ENCODE peak calls at places on chromosomes 2 and 18, in four cellular contexts. E, N, P and F are unnamed samples. For H3K27me3, the result is how much of the 10 kb centered on the place peaks cover.

GRCh38 chr2:14517731-14518130 is 114.8 kb upstream of the LRATD1 start:
- DNase-seq in E (no peak), N (no peak), P (no peak), F (no peak)

GRCh38 chr2:166803314-166803986 is 84.8 kb upstream of the XIRP2 start:
- DNase-seq in E (no peak), N (no peak), P (no peak), F (peak)

GRCh38 chr18:39555511-39555910 is 1989.9 kb upstream of the CELF4 start:
- DNase-seq in E (no peak), N (no peak), P (no peak), F (no peak)

GRCh38 chr2:6447209-6447608 is 418.5 kb downstream of the CMPK2 start:
- DNase-seq in E (no peak), N (no peak), P (no peak), F (no peak)

GRCh38 chr2:39523308-39524044 is 86.4 kb upstream of the MAP4K3 start:
- DNase-seq in E (no peak), N (no peak), P (no peak), F (no peak)

GRCh38 chr2:169709335-169709734 is 15.1 kb downstream of the PHOSPHO2 start:
- DNase-seq in E (no peak), N (no peak), P (no peak), F (no peak)

GRCh38 chr2:227366861-227367800 is 12.0 kb downstream of the TM4SF20 start:
- DNase-seq in E (no peak), N (no peak), P (no peak), F (no peak)

GRCh38 chr2:199940373-199940772 is 14.9 kb downstream of the TYW5 start:
- DNase-seq in E (no peak), N (no peak), P (no peak), F (no peak)

GRCh38 chr2:128557841-128558241 is 239.2 kb upstream of the HS6ST1 start:
- DNase-seq in E (no peak), N (no peak), P (no peak), F (no peak)

GRCh38 chr2:165533331-165533730 is 63.8 kb downstream of the CSRNP3 start:
- DNase-seq in E (no peak), N (no peak), P (no peak), F (no peak)

GRCh38 chr18:41311571-41312240 is 643.3 kb upstream of the PIK3C3 start:
- DNase-seq in E (no peak), N (no peak), P (no peak), F (no peak)

GRCh38 chr18:40208951-40209350 is 1746.1 kb upstream of the PIK3C3 start:
- DNase-seq in E (no peak), N (no peak), P (no peak), F (no peak)

GRCh38 chr2:62192811-62193210 is 3.1 kb upstream of the B3GNT2 start:
- DNase-seq in E (no peak), N (no peak), P (no peak), F (peak)

GRCh38 chr2:168482952-168483831 is 27.1 kb downstream of the CERS6 start:
- DNase-seq in E (no peak), N (no peak), P (no peak), F (no peak)

GRCh38 chr2:227038550-227039189 is 125.3 kb downstream of the COL4A4 start:
- DNase-seq in E (no peak), N (no peak), P (no peak), F (peak)

GRCh38 chr2:241598487-241598886 is 38.5 kb downstream of the THAP4 start:
- DNase-seq in E (no peak), N (no peak), P (no peak), F (peak)

GRCh38 chr18:58768293-58768974 is 96.2 kb upstream of the ZNF532 start:
- DNase-seq in E (peak), N (peak), P (no peak), F (peak)
- H3K4me3 ChIP-seq in E (peak), N (peak), P (no peak), F (no peak)

DNA sequence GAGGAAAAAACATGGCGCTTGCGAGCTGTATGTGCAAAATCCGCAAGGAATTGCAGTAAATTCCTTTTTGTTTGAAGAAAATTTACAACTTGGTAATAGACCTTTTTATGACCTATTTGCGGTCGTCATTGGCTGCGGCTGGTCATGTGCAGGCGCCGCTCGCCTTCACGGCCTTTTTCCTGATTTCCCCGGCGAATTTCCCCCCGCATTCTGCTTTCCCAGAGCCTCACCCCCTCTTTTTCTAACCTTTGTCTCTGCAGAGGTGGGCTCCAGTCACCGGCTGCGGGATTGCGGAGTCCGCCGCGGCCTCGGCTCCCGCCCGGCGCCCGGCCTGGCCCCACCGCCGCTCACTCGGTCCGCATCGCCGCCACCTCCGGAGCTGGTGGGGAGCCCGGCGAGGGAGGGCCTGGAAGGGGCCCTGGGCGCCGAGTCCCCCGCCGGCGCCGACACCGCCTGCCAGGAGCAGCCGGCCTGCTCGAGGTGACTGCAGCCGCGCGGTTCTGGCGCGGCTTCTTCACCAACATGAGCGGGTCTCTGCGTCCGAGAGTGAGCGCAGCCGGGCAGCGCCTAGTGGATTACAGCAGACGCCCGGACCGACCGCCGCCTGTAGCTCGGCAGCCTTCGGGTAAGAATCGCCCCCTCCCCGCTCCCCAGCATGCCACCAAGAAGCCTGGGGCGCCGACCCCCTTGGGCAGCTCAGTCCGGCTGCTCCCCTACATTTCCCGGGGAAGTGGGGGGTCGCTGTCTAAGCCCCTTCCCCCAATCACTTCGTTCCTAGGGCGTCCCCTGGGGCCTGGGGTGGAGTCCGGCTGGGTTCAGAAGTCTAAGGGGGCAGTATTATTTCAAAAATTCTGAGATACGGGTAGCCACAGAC is 7.1 kb downstream of the HOXD8 start:
- DNase-seq in E (peak), N (no peak), P (no peak), F (no peak)
- H3K27me3 ChIP-seq in E (under half), N (half or more), P (under half), F (under half)

GRCh38 chr18:64276736-64277135 is 127.8 kb upstream of the LINC00305 start:
- DNase-seq in E (no peak), N (no peak), P (no peak), F (no peak)

GRCh38 chr18:64273724-64274123 is 124.8 kb upstream of the LINC00305 start:
- DNase-seq in E (no peak), N (no peak), P (no peak), F (no peak)

GRCh38 chr18:64271975-64272659 is 123.2 kb upstream of the LINC00305 start:
- DNase-seq in E (no peak), N (no peak), P (no peak), F (no peak)

GRCh38 chr18:64275593-64276309 is 126.9 kb upstream of the LINC00305 start:
- DNase-seq in E (no peak), N (no peak), P (no peak), F (no peak)

DNA sequence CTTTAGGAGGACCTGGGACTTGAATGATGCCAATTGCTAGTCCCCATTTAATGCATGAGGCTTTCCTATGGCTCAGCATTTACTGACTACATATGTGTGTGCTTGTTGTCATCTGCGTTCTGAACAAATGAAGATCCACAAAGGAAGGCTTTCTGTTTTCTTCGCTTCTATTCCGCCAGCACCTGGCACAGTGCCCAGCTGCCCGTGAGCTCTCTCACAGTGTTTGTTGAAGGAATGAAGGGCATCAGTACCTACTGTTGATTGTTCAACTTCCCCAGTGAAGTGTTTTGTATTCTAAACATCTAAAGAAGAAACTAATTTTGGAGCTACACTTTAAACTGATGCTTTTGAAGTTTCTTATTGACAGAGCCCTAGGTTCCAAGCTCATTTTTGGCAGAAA is 122.4 kb upstream of the LINC00305 start:
- DNase-seq in E (no peak), N (no peak), P (no peak), F (no peak)
- H3K27ac ChIP-seq in E (no peak), N (no peak), P (no peak), F (no peak)

DNA sequence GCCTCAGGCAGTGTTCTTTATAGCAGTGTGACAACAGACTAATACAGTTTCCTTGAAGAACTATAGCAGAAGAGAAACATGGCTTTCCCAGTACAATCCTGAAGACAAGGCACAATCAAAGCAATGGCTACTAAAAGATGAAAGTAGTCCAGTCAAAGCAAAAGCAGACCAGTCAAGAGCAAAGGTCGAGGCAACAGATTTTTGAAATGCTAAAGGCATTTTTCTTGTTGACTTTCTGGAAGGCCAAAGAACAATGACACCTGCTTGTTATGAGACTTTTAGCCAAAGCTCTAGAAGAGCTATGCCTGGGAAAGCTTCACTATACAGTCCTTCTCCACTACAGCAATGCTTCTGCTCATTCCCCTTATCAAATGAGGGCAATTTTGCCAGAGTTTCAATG is 269.9 kb downstream of the EXOC6B start:
- DNase-seq in E (no peak), N (no peak), P (no peak), F (no peak)
- H3K4me3 ChIP-seq in E (no peak), N (no peak), P (no peak), F (no peak)

DNA sequence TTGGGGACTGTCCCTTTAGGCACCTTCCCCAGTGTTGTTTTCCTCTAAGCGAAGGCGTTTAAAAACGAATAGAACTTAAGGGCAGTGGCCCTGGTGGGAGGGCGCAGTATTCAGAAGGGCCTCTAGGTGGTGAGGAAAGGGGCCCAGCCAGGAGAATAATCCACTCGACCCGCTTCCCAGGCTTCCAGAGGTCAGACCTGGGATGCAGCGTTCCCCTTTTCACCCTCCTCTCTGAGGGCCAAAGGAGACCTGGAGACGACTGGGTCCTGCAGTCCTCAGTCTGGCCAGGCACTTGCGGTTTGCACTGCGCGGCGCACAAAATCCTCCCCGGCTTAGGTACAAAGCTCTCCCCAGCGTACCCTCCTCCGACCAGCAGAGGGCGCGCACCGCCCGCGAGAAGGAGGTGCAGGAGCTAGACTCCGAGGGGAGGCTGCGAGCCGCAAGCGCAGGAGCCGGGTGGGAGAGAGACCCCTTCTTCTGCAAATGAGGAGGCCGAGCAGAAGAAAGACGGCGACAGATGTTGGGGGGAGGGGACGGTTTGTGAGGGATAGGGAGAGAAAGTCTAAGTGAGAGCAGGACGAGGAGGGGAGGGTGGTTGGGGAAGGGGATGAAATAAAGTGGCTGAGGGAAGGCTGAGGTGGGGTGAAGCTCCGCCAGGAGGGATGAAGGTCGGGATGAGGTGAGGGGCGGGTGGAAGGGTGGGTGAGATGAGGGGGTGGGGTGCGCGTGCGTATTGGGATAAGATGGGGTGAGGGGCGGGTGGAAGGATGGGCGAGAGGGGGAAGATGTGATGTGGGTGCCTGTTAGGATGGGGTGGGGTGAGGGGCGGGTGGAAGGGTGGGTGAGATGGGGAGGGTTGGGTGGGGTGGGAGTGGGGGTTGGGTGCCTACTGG is 4.9 kb downstream of the FEV start:
- DNase-seq in E (peak), N (peak), P (peak), F (peak)
- H3K27me3 ChIP-seq in E (half or more), N (half or more), P (under half), F (under half)

GRCh38 chr2:45816273-45816672 is 164.8 kb downstream of the PRKCE start:
- DNase-seq in E (no peak), N (no peak), P (no peak), F (no peak)
- H3K27ac ChIP-seq in E (no peak), N (peak), P (peak), F (no peak)

DNA sequence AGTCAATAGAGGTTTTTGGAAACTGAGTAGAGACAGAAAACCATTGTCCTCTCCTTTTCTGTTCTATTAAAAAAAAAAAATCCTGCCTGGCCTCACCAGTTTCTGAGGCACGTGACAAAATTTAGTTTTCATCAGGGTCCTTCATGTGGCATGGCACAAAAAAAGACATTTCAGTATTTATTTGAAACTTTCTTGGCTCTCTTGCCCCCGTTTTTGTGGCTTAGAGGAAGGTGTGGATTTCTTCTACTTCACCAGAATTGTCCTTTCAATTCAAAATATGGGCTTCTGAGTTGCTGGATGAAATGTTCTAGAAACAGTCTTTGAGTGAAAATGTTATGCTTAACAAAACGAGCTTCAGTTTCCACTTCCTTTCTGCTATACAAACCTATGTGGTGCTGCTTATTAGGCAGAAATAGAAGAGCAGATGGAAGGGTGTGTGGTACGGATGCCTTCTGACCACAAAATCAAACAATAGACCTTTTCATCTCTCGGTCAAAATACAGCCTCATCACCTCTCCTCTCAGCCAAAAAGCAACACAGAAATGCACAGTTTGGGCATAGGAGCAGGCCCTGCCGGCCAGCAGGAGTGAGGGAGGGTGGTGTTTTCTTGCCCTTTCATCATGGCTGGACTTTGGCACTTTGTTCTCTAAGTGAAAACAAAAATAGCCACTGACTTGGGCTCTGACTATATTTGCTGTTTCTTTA is 89.2 kb downstream of the SH3RF3 start:
- DNase-seq in E (no peak), N (no peak), P (peak), F (peak)
- H3K4me3 ChIP-seq in E (no peak), N (no peak), P (no peak), F (no peak)

DNA sequence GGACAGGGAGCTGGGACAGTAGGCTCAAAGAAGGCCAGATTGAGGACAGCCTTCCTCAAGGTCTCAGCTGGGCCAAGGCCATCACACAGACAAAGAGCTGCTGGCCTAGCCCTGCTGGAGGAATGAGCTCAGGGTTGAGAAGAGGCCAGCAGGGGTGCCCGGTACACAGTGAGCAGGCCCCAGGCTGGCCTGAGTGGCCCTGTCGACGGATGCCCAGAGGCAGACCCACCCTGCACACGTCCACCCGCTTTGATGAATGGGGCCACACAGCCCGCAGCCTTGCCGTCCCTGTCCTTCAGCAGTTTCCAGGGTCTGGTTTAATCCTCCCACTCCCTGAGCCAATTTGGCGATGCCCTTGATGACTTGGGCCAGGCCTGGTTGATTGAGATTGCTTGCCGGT is 141.5 kb downstream of the CTIF start:
- DNase-seq in E (no peak), N (no peak), P (peak), F (no peak)
- H3K27me3 ChIP-seq in E (under half), N (under half), P (under half), F (under half)

DNA sequence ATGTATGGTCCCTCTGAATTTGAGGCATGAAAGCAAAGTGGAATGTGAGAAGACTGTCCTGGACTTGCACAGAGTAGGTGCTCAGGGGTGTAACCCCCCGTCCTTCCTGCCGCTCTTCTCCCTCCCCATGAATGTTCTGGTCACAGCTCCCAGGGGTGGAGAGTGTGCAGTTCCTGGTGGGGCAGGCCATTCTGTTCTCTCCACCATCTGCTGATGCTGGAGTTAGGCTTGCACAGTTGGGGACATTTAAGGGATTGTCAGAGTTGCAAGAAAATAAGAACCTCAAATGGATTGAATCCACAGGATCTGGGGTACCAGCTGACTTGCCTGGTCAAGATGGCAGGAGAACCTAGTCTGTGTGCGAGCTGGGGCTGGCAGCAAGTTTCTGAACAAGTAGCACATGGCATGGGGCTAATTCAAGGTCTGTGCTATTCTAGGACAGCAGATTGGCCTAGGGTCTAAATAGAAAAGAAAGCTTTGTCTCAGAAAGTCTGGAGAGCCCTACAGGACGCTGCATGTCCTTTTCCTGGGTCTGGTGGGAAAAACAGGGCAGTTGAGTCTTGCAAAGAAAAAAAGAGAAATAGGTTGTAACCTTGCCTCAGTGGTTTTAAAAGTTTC is 60.8 kb upstream of the TXNDC2 start:
- DNase-seq in E (peak), N (no peak), P (no peak), F (no peak)
- H3K27ac ChIP-seq in E (peak), N (peak), P (peak), F (peak)